ENCODE peak calls at places on chromosome 18, in five cellular contexts. U is K562, S is HepG2, M is suprapubic skin, A is GM23338. H is an unnamed sample.

GRCh38 chr18:4720498-4720897 is 265.4 kb upstream of the DLGAP1 start:
- DNase-seq in M (no peak), S (no peak), U (no peak), A (peak; percentile 15), H (no peak)

GRCh38 chr18:49227456-49227855 is 233.0 kb downstream of the DYM start:
- DNase-seq in U (no peak), M (no peak), A (no peak), S (no peak), H (no peak)

GRCh38 chr18:35786359-35787042 is 186.0 kb upstream of the RMP24 start:
- DNase-seq in A (no peak), M (no peak), U (no peak), S (no peak), H (no peak)

GRCh38 chr18:33666915-33667314 is 88.9 kb downstream of the ASXL3 start:
- DNase-seq in S (no peak), M (no peak), U (no peak), A (peak; percentile 12), H (no peak)

GRCh38 chr18:995641-996040 is 91.0 kb downstream of the ADCYAP1 start:
- DNase-seq in S (no peak), M (no peak), U (no peak), A (no peak), H (no peak)

GRCh38 chr18:67265464-67266245 is 250.9 kb downstream of the DSEL start:
- DNase-seq in U (no peak), A (no peak), S (no peak), M (no peak), H (no peak)

GRCh38 chr18:3205239-3205638 is 14.5 kb downstream of the MYOM1 start:
- DNase-seq in U (no peak), S (no peak), A (no peak), M (no peak), H (no peak)

GRCh38 chr18:73848656-73849055 is 299.0 kb downstream of the FBXO15 start:
- DNase-seq in A (no peak), U (no peak), S (no peak), M (no peak), H (no peak)

GRCh38 chr18:3903341-3903740 is 453.4 kb downstream of the TGIF1 start:
- DNase-seq in U (no peak), A (no peak), S (no peak), M (no peak), H (no peak)

GRCh38 chr18:74525741-74526140 is 8.6 kb upstream of the CNDP1 start:
- DNase-seq in S (no peak), A (no peak), M (no peak), U (no peak), H (no peak)

GRCh38 chr18:6376433-6377229 is 38.1 kb downstream of the L3MBTL4 start:
- DNase-seq in M (no peak), S (peak; percentile 86), A (no peak), U (no peak), H (no peak)

GRCh38 chr18:25147878-25148488 is 204.0 kb downstream of the ZNF521 start:
- DNase-seq in M (no peak), U (no peak), A (no peak), S (no peak), H (no peak)

GRCh38 chr18:79077181-79077580 is 8.0 kb downstream of the ATP9B start:
- DNase-seq in A (peak; percentile 39), U (no peak), S (no peak), M (no peak), H (no peak)

GRCh38 chr18:12376034-12376717 is 851 bp downstream of the AFG3L2 start:
- DNase-seq in A (peak; percentile 34), S (peak; percentile 35), U (no peak), M (no peak), H (peak; percentile 23)

GRCh38 chr18:23227729-23228075 is 92.4 kb downstream of the CABLES1 start:
- DNase-seq in A (no peak), U (no peak), S (peak; percentile 32), M (no peak), H (no peak)

GRCh38 chr18:60292186-60292585 is 80.4 kb downstream of the MC4R start:
- DNase-seq in M (no peak), S (no peak), A (no peak), U (no peak), H (no peak)

GRCh38 chr18:5421981-5422380 is 121.8 kb downstream of the EPB41L3 start:
- DNase-seq in M (no peak), S (no peak), A (no peak), U (no peak), H (no peak)

GRCh38 chr18:10322408-10322807 is 132.0 kb upstream of the APCDD1 start:
- DNase-seq in A (no peak), M (no peak), U (no peak), S (no peak), H (no peak)

GRCh38 chr18:13425357-13426095 is 207.0 kb downstream of the LDLRAD4 start:
- DNase-seq in M (no peak), U (no peak), A (no peak), S (no peak), H (no peak)

DNA sequence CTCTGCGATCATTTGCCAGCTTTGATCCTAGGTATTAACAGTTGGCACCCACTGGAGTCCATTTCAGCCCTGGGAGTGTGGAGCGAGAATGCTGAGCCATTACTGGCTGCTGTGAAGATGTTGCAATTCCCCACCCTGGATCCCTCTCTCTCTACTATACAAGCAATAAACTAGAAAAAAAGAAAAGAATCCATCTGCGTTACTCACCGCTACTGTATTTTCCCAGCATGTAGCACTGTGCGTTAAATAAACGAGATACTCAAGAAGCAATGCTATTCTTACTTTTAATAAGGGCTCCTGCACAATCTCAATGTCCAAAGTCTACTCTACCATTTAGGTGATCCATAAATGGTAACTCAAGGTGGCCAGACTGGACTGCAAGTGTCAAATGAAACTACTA is 8.4 kb downstream of the RTTN start:
- DNase-seq in S (no peak), A (no peak), U (no peak), M (no peak), H (no peak)
- TF ChIP-seq POLR2AphosphoS5 in S (no peak), A (no peak), U (no peak), M (no peak), H (no peak)

GRCh38 chr18:63477972-63478371 is 1.2 kb downstream of the SERPINB5 start:
- DNase-seq in M (no peak), S (no peak), A (no peak), U (no peak), H (no peak)

GRCh38 chr18:63480476-63480875 is 3.7 kb downstream of the SERPINB5 start:
- DNase-seq in A (no peak), S (no peak), M (no peak), U (no peak), H (no peak)

GRCh38 chr18:63476666-63477065 is at the start of gene SERPINB5:
- DNase-seq in U (no peak), A (no peak), S (no peak), M (no peak), H (no peak)

GRCh38 chr18:63479826-63480225 is 3.1 kb downstream of the SERPINB5 start:
- DNase-seq in M (no peak), U (no peak), S (no peak), A (no peak), H (no peak)

DNA sequence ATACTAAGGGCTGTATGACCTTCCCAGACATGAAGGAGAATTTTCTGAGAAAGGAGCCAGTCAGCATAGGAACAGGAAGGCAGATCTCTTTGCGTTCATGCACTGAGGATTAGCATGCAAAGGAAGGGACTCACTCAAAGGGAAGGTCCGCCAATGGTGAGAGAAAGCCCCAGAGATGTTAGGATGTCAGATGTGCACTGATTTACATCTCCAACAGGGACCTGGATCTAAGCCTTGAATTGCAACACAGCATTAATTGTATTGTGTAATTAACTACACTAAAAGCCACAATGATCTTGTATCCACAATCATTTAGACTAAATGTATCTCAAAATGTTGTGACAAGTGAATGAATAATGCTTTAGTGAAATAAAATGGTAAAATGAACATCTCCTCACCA is 4.1 kb downstream of the SERPINB5 start:
- DNase-seq in U (no peak), S (no peak), A (no peak), M (no peak), H (no peak)
- H3K4me3 ChIP-seq in U (no peak overlapping the region), S (no peak overlapping the region), A (no peak overlapping the region), M (peak overlapping the region; percentile 5), H (no peak overlapping the region)

GRCh38 chr18:9153281-9153680 is 16.7 kb downstream of the ANKRD12 start:
- DNase-seq in M (no peak), U (no peak), A (no peak), S (no peak), H (no peak)
- H3K4me1 ChIP-seq in M (peaks cover 58% of the 10 kb centered on the region), U (no peaks in the 10 kb centered on the region), A (no peaks in the 10 kb centered on the region), S (peaks cover 41% of the 10 kb centered on the region), H (peaks cover 28% of the 10 kb centered on the region)

DNA sequence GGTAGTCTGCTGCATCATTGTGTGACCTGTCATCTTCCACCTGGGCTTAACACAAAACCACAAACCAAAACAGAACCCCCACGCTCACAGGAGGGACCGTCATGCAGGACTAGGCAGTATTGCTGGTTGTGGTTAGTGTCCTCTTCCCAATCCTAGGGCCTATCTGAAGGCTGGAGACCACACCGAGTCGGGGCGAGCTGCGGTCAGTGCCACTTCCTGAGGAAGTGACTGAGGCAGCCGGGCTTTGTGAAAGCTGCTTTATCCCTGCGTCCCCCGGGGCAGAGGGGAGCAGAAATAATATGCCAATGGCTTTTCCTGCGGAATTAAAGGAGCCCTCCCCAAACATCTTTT is 22.9 kb downstream of the ZNF532 start:
- DNase-seq in A (no peak), S (no peak), U (peak; percentile 9), M (no peak), H (peak; percentile 77)
- TF ChIP-seq POLR2AphosphoS5 in A (no peak), S (no peak), U (no peak), M (no peak), H (no peak)

H was measured in upper lobe of left lung.